ENCODE peak calls at places on chromosomes 16 and 17, in nine cellular contexts. One of them, this sample, is unnamed.

GRCh38 chr16:3021449-3022207 is 1.5 kb downstream of the TNFRSF12A start:
- DNase-seq in prostate gland: peak
- DNase-seq in body of pancreas: peak
- DNase-seq in stomach: peak
- DNase-seq in endothelial cell of umbilical vein: peak
- DNase-seq in upper lobe of left lung: no peak
- DNase-seq in esophagus squamous epithelium: no peak
- DNase-seq in GM12878: no peak
- DNase-seq in H54: peak
- DNase-seq in this sample: peak

GRCh38 chr17:1949754-1950153 is 75.4 kb downstream of the RTN4RL1 start:
- DNase-seq in prostate gland: no peak
- DNase-seq in body of pancreas: no peak
- DNase-seq in stomach: no peak
- DNase-seq in endothelial cell of umbilical vein: no peak
- DNase-seq in upper lobe of left lung: no peak
- DNase-seq in esophagus squamous epithelium: no peak
- DNase-seq in GM12878: no peak
- DNase-seq in H54: no peak
- DNase-seq in this sample: no peak

GRCh38 chr17:43468746-43469544 is 14.8 kb upstream of the DHX8 start:
- DNase-seq in prostate gland: no peak
- DNase-seq in body of pancreas: no peak
- DNase-seq in stomach: no peak
- DNase-seq in endothelial cell of umbilical vein: no peak
- DNase-seq in upper lobe of left lung: no peak
- DNase-seq in esophagus squamous epithelium: no peak
- DNase-seq in GM12878: no peak
- DNase-seq in H54: peak
- DNase-seq in this sample: no peak

GRCh38 chr17:57895382-57896060 is 45.7 kb upstream of the MRPS23 start:
- DNase-seq in prostate gland: no peak
- DNase-seq in body of pancreas: peak
- DNase-seq in stomach: peak
- DNase-seq in endothelial cell of umbilical vein: no peak
- DNase-seq in upper lobe of left lung: no peak
- DNase-seq in esophagus squamous epithelium: no peak
- DNase-seq in GM12878: no peak
- DNase-seq in H54: no peak
- DNase-seq in this sample: no peak

GRCh38 chr16:8533509-8533908 is 56.8 kb downstream of the TMEM114 start:
- DNase-seq in prostate gland: no peak
- DNase-seq in body of pancreas: no peak
- DNase-seq in stomach: no peak
- DNase-seq in endothelial cell of umbilical vein: no peak
- DNase-seq in upper lobe of left lung: no peak
- DNase-seq in esophagus squamous epithelium: no peak
- DNase-seq in GM12878: no peak
- DNase-seq in H54: no peak
- DNase-seq in this sample: no peak

GRCh38 chr16:78249056-78249455 is 149.6 kb downstream of the WWOX start:
- DNase-seq in prostate gland: no peak
- DNase-seq in body of pancreas: peak
- DNase-seq in stomach: peak
- DNase-seq in endothelial cell of umbilical vein: no peak
- DNase-seq in upper lobe of left lung: no peak
- DNase-seq in esophagus squamous epithelium: no peak
- DNase-seq in GM12878: no peak
- DNase-seq in H54: no peak
- DNase-seq in this sample: no peak

GRCh38 chr16:61050547-61050946 is 985.7 kb downstream of the CDH8 start:
- DNase-seq in prostate gland: no peak
- DNase-seq in body of pancreas: no peak
- DNase-seq in stomach: no peak
- DNase-seq in endothelial cell of umbilical vein: no peak
- DNase-seq in upper lobe of left lung: peak
- DNase-seq in esophagus squamous epithelium: no peak
- DNase-seq in GM12878: no peak
- DNase-seq in H54: no peak
- DNase-seq in this sample: no peak

GRCh38 chr16:61233718-61234117 is 802.5 kb downstream of the CDH8 start:
- DNase-seq in prostate gland: no peak
- DNase-seq in body of pancreas: no peak
- DNase-seq in stomach: no peak
- DNase-seq in endothelial cell of umbilical vein: no peak
- DNase-seq in upper lobe of left lung: no peak
- DNase-seq in esophagus squamous epithelium: no peak
- DNase-seq in GM12878: no peak
- DNase-seq in H54: no peak
- DNase-seq in this sample: no peak

GRCh38 chr17:39648876-39649430 is 12.0 kb downstream of the STARD3 start:
- DNase-seq in prostate gland: no peak
- DNase-seq in body of pancreas: no peak
- DNase-seq in stomach: no peak
- DNase-seq in endothelial cell of umbilical vein: no peak
- DNase-seq in upper lobe of left lung: no peak
- DNase-seq in esophagus squamous epithelium: no peak
- DNase-seq in GM12878: no peak
- DNase-seq in H54: no peak
- DNase-seq in this sample: no peak

GRCh38 chr16:84599528-84600202 is 18.2 kb downstream of the COTL1 start:
- DNase-seq in prostate gland: no peak
- DNase-seq in body of pancreas: peak
- DNase-seq in stomach: peak
- DNase-seq in endothelial cell of umbilical vein: peak
- DNase-seq in upper lobe of left lung: no peak
- DNase-seq in esophagus squamous epithelium: no peak
- DNase-seq in GM12878: no peak
- DNase-seq in H54: peak
- DNase-seq in this sample: peak

DNA sequence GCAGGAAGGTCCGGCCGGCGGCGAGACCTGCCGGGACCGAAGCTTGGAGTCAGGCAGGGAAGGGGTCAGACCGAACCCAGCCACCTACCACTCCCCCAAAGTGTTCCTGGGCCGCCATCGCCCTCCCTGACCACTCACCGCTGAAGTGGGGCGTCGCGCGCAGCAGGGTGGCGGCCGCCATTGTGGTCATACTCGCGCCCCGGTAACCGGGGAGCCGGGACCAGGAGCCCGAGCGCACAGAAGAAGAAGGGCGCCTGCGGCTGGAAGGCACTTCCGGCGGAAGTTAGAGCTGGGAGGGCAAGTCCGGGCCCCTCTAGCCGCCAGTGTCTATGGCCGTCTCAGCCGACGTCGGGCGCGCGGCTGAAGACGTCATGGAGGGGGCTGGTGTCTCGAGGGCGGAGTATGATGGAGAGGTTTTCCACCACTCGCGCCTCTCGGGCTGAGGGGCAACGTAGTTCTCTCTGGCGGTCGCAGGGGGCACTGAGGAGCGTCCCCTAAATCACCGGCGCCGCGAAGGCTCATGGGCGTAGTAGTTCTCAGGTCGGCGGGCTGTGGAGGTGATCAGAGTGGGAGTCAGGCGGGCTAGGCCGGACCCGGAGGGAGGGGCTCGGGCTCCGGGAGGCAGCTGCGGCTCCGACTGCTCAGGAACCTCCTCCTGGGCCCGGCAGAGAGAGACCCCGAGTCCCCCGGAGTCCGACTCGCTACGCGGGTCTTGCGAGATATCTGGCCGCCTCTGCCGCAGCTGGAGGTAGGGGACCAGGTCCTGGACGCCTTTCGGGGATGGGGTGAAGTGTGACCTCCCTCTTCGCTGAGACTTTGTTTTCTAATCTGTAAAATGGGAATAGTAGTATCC is at the start of gene TUFM:
- DNase-seq in prostate gland: peak
- DNase-seq in body of pancreas: peak
- DNase-seq in stomach: peak
- DNase-seq in endothelial cell of umbilical vein: peak
- DNase-seq in upper lobe of left lung: peak
- DNase-seq in esophagus squamous epithelium: peak
- DNase-seq in GM12878: peak
- DNase-seq in H54: peak
- DNase-seq in this sample: peak
- TF ChIP-seq POLR2A in prostate gland: peak
- TF ChIP-seq POLR2A in body of pancreas: peak
- TF ChIP-seq POLR2A in stomach: no peak
- TF ChIP-seq POLR2A in endothelial cell of umbilical vein: peak
- TF ChIP-seq POLR2A in upper lobe of left lung: no peak
- TF ChIP-seq POLR2A in esophagus squamous epithelium: peak
- TF ChIP-seq POLR2A in GM12878: peak
- TF ChIP-seq POLR2A in H54: peak
- TF ChIP-seq POLR2A in this sample: peak

GRCh38 chr17:45123930-45124796 is 8.2 kb downstream of the PLCD3 start:
- DNase-seq in prostate gland: no peak
- DNase-seq in body of pancreas: no peak
- DNase-seq in stomach: peak
- DNase-seq in endothelial cell of umbilical vein: peak
- DNase-seq in upper lobe of left lung: no peak
- DNase-seq in esophagus squamous epithelium: no peak
- DNase-seq in GM12878: no peak
- DNase-seq in H54: peak
- DNase-seq in this sample: peak
- TF ChIP-seq POLR2A in prostate gland: peak
- TF ChIP-seq POLR2A in body of pancreas: no peak
- TF ChIP-seq POLR2A in stomach: no peak
- TF ChIP-seq POLR2A in endothelial cell of umbilical vein: peak
- TF ChIP-seq POLR2A in upper lobe of left lung: no peak
- TF ChIP-seq POLR2A in esophagus squamous epithelium: no peak
- TF ChIP-seq POLR2A in GM12878: no peak
- TF ChIP-seq POLR2A in H54: no peak
- TF ChIP-seq POLR2A in this sample: peak

DNA sequence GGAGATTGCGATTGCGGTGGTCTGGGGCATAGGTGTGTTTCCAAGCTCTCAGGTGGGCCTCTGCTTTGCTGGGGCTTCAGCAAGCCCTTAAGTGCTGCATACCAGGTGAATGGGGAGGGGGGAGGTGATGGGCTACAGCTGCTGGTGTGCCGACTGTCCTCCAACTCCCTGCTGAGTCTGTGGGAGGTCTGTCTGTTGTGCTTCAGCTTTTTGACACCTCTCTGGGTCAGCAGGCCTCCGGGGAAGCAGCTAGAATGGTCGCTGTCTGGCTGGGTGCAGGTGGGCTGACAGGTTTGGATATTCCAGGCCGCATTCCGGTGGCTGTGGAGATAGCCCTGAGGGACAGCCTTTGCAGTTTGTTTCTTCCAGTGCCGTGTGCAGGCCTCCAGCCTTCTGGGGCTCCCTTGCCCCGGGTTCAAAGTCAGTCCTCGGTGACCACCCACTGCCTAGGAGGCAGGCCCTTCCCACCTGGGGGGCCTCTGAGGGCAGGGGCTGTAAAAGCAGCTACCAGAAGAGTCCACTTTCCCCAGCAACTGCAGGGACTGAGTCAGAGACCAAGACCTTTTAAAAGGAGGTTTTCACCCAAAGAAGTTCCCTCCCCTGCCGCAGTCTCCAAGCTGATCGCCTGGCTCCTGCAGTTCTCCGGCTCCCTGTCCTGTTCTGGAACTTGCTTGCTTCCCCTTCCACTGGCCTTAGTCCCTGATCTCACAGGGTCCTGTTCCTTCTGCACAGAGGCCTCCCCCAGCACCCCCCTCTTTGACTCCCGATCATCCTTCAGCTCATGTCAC is 2.0 kb upstream of the TTYH2 start:
- DNase-seq in prostate gland: no peak
- DNase-seq in body of pancreas: no peak
- DNase-seq in stomach: no peak
- DNase-seq in endothelial cell of umbilical vein: no peak
- DNase-seq in upper lobe of left lung: no peak
- DNase-seq in esophagus squamous epithelium: no peak
- DNase-seq in GM12878: no peak
- DNase-seq in H54: no peak
- DNase-seq in this sample: peak
- TF ChIP-seq POLR2A in prostate gland: no peak
- TF ChIP-seq POLR2A in body of pancreas: no peak
- TF ChIP-seq POLR2A in stomach: no peak
- TF ChIP-seq POLR2A in endothelial cell of umbilical vein: peak
- TF ChIP-seq POLR2A in upper lobe of left lung: no peak
- TF ChIP-seq POLR2A in esophagus squamous epithelium: no peak
- TF ChIP-seq POLR2A in GM12878: peak
- TF ChIP-seq POLR2A in H54: no peak
- TF ChIP-seq POLR2A in this sample: no peak

GRCh38 chr17:81550830-81551457 is 1.2 kb downstream of the FAAP100 start:
- DNase-seq in prostate gland: no peak
- DNase-seq in body of pancreas: no peak
- DNase-seq in stomach: no peak
- DNase-seq in endothelial cell of umbilical vein: no peak
- DNase-seq in upper lobe of left lung: peak
- DNase-seq in esophagus squamous epithelium: no peak
- DNase-seq in GM12878: no peak
- DNase-seq in H54: no peak
- DNase-seq in this sample: no peak

GRCh38 chr17:81551458-81552243 is 502 bp downstream of the FAAP100 start:
- DNase-seq in prostate gland: no peak
- DNase-seq in body of pancreas: no peak
- DNase-seq in stomach: no peak
- DNase-seq in endothelial cell of umbilical vein: peak
- DNase-seq in upper lobe of left lung: no peak
- DNase-seq in esophagus squamous epithelium: no peak
- DNase-seq in GM12878: no peak
- DNase-seq in H54: no peak
- DNase-seq in this sample: peak

GRCh38 chr17:81553018-81553615 is 964 bp upstream of the FAAP100 start:
- DNase-seq in prostate gland: peak
- DNase-seq in body of pancreas: peak
- DNase-seq in stomach: peak
- DNase-seq in endothelial cell of umbilical vein: peak
- DNase-seq in upper lobe of left lung: peak
- DNase-seq in esophagus squamous epithelium: peak
- DNase-seq in GM12878: peak
- DNase-seq in H54: peak
- DNase-seq in this sample: peak

GRCh38 chr17:81553616-81554181 is 1.5 kb upstream of the FAAP100 start:
- DNase-seq in prostate gland: no peak
- DNase-seq in body of pancreas: no peak
- DNase-seq in stomach: no peak
- DNase-seq in endothelial cell of umbilical vein: peak
- DNase-seq in upper lobe of left lung: peak
- DNase-seq in esophagus squamous epithelium: no peak
- DNase-seq in GM12878: peak
- DNase-seq in H54: peak
- DNase-seq in this sample: peak

DNA sequence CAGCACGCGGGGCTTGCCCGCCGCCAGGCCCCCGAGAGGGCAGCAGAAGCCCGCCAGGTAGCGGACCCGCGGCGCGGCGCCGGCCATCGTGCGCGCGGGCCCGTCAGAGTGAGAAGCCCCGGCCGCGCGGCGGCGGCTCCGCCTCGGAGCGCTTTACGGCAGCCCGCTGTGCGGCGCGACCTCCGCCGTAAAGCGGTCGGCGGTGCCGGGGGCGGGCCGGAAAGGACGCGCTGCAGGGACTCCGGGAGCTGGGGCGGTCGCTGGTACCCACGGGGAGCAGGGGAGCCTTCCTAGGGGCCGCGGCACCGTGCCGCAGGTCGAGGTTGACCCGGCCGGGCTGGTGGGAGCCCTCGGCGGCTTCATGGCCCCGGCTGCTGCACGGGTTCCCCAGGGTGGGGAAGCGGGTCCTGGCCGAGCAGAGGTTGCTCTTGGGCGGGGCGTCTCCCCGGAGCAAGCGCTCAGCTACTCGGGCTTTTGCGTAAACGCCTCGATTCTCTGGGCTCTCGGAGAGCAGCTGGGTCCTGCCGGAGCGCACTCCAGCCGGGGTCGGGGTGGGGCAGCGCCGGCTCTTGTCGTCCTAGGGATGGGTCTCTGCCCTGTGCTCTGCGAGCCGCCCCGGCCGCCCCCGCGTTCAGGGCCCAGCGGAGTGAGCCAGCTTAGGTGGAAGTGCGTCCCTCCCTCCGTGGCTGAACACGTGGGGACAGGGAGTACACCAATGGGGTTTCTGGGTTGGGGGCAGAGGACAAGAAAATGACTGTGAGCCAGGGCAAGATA is at the start of gene FAAP100:
- DNase-seq in prostate gland: peak
- DNase-seq in body of pancreas: peak
- DNase-seq in stomach: peak
- DNase-seq in endothelial cell of umbilical vein: peak
- DNase-seq in upper lobe of left lung: peak
- DNase-seq in esophagus squamous epithelium: no peak
- DNase-seq in GM12878: peak
- DNase-seq in H54: peak
- DNase-seq in this sample: peak
- TF ChIP-seq POLR2A in prostate gland: peak
- TF ChIP-seq POLR2A in body of pancreas: peak
- TF ChIP-seq POLR2A in stomach: no peak
- TF ChIP-seq POLR2A in endothelial cell of umbilical vein: peak
- TF ChIP-seq POLR2A in upper lobe of left lung: peak
- TF ChIP-seq POLR2A in esophagus squamous epithelium: peak
- TF ChIP-seq POLR2A in GM12878: peak
- TF ChIP-seq POLR2A in H54: peak
- TF ChIP-seq POLR2A in this sample: peak